ENCODE peak calls at places on chromosomes 16 and 17, in four cellular contexts. One of them, this sample, is unnamed.
A peak's percentile ranks its signal among the peaks of the same experiment; 100 is the strongest.

GRCh38 chr16:4487955-4488481 is 11.8 kb downstream of the HMOX2 start:
- DNase-seq in HepG2: no peak
- DNase-seq in GM12878: no peak
- DNase-seq in GM12892: no peak
- DNase-seq in this sample: no peak

GRCh38 chr17:17395885-17396284 is 80.9 kb upstream of the MED9 start:
- DNase-seq in GM12878: no peak
- DNase-seq in GM12892: no peak
- DNase-seq in HepG2: no peak
- DNase-seq in this sample: no peak

GRCh38 chr17:63150994-63151464 is 185.0 kb downstream of the TANC2 start:
- DNase-seq in GM12892: no peak
- DNase-seq in GM12878: no peak
- DNase-seq in HepG2: no peak
- DNase-seq in this sample: no peak

GRCh38 chr17:3914319-3914685 is 2.0 kb downstream of the P2RX1 start:
- DNase-seq in GM12878: peak; percentile 49
- DNase-seq in GM12892: peak; percentile 73
- DNase-seq in HepG2: no peak
- DNase-seq in this sample: peak; percentile 60

GRCh38 chr17:35890774-35891155 is 10.6 kb upstream of the CCL5 start:
- DNase-seq in GM12892: no peak
- DNase-seq in HepG2: no peak
- DNase-seq in GM12878: no peak
- DNase-seq in this sample: no peak

GRCh38 chr17:76793775-76794174 is 55.9 kb downstream of the MFSD11 start:
- DNase-seq in GM12892: no peak
- DNase-seq in HepG2: peak; percentile 53
- DNase-seq in GM12878: no peak
- DNase-seq in this sample: no peak

GRCh38 chr17:27430882-27431491 is 25.3 kb upstream of the KSR1 start:
- DNase-seq in GM12878: no peak
- DNase-seq in GM12892: no peak
- DNase-seq in HepG2: peak; percentile 34
- DNase-seq in this sample: no peak

GRCh38 chr17:13520899-13521572 is 80.7 kb downstream of the HS3ST3A1 start:
- DNase-seq in HepG2: no peak
- DNase-seq in GM12878: peak; percentile 13
- DNase-seq in GM12892: no peak
- DNase-seq in this sample: no peak

GRCh38 chr16:3019594-3020246 is 448 bp upstream of the TNFRSF12A start:
- DNase-seq in GM12892: no peak
- DNase-seq in GM12878: no peak
- DNase-seq in HepG2: no peak
- DNase-seq in this sample: no peak

GRCh38 chr16:3021449-3022207 is 1.5 kb downstream of the TNFRSF12A start:
- DNase-seq in GM12892: no peak
- DNase-seq in GM12878: no peak
- DNase-seq in HepG2: peak; percentile 68
- DNase-seq in this sample: peak; percentile 71

GRCh38 chr16:3022208-3022696 is 1.5 kb downstream of the HCFC1R1 start:
- DNase-seq in GM12892: no peak
- DNase-seq in HepG2: peak; percentile 76
- DNase-seq in GM12878: no peak
- DNase-seq in this sample: no peak

GRCh38 chr16:3020247-3020603 is at the start of gene TNFRSF12A:
- DNase-seq in HepG2: peak; percentile 66
- DNase-seq in GM12892: peak; percentile 88
- DNase-seq in GM12878: no peak
- DNase-seq in this sample: peak; percentile 89

DNA sequence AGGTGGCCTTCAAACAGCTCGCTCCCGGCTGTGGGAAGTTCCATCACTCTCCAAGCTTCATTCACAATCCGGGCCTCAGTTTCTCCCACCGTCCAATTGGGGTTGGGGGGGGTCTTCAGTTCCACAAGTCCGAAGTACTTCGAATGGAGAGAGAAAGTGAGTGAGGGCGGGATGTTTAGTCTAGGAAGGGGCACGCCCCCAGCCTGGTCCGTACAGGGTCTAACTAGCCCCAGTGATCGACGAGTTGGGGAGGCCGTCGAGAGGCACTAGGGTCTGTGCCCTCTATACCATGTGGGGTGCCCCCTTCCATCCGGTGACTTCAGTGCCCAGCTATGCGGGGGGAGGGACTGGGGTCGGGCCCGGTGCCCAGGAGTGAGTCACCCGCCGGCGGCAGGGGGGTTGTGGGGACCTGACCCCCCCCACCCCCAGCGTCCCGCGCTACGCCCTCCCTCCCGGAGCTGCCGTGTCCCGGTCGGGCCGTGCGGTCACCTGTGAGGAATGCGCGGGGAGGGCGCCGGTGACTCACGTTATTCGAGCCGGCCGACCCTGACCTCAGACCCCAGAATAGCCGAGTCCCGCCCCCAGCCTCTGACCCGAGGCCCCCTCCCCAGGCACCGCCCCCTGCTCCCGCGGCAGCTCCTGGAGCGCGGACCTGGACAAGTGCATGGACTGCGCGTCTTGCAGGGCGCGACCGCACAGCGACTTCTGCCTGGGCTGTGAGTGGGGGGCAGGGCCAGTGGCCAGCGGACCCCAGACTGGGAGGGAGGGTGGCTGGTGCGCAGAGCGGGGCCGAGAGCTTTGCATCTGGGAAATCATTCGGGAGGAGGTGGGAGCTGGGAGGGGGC is 658 bp downstream of the TNFRSF12A start:
- DNase-seq in GM12878: no peak
- DNase-seq in HepG2: peak; percentile 87
- DNase-seq in GM12892: no peak
- DNase-seq in this sample: no peak
- TF ChIP-seq POLR2A in GM12878: no peak
- TF ChIP-seq POLR2A in HepG2: no peak
- TF ChIP-seq POLR2A in GM12892: no peak
- TF ChIP-seq POLR2A in this sample: no peak

DNA sequence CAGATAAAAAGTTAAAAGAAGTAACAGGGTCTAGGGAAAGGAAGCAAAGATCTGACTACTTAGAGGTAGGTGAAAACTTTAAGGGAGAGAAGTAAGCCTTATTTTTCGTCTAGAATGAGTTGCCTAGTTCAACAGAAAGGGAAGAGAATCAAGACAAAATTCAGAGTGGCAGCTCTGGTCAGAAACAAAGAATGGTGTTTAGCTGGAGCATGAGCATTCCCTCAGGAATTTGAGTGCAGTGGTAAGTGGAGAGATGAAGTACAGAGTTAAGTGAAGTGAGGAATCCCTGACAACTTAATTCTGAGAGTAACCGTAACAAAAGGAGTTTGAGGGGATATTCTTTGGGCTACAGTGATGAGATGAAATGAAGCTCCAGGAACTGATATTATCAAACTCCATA is 11.5 kb downstream of the SMG6 start:
- DNase-seq in GM12878: no peak
- DNase-seq in GM12892: no peak
- DNase-seq in HepG2: no peak
- DNase-seq in this sample: no peak
- TF ChIP-seq TAF1 in GM12878: no peak
- TF ChIP-seq TAF1 in GM12892: no peak
- TF ChIP-seq TAF1 in HepG2: no peak
- TF ChIP-seq TAF1 in this sample: no peak

DNA sequence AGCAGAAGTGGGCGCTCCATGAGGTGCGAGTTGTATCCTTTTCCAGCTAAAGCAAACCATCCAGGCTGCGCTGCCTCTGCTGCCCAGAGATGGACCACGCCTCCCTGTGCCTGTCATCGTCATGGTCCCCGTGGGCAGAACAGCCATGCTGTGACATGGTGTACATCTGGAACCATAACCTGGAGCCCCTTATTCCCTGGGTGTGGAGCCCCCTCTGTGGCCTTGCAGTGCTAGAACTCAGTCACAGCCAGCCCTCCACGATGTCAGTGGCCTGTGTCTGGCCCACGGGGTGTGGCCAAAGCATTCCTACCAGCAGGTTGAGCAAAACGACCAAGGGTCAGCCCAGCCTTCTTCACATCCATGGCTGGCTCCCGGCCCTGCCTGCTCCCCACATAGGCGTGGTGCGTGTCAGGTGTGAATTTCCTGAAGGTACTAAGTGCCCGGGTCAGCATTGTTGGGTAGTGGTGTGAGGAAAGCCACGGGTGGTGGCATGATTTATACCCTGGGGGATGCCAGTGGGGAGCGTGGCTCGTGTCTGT is 22.7 kb upstream of the JPT2 start:
- DNase-seq in GM12878: no peak
- DNase-seq in HepG2: no peak
- DNase-seq in GM12892: no peak
- DNase-seq in this sample: no peak
- TF ChIP-seq POLR2A in GM12878: no peak
- TF ChIP-seq POLR2A in HepG2: no peak
- TF ChIP-seq POLR2A in GM12892: no peak
- TF ChIP-seq POLR2A in this sample: no peak

DNA sequence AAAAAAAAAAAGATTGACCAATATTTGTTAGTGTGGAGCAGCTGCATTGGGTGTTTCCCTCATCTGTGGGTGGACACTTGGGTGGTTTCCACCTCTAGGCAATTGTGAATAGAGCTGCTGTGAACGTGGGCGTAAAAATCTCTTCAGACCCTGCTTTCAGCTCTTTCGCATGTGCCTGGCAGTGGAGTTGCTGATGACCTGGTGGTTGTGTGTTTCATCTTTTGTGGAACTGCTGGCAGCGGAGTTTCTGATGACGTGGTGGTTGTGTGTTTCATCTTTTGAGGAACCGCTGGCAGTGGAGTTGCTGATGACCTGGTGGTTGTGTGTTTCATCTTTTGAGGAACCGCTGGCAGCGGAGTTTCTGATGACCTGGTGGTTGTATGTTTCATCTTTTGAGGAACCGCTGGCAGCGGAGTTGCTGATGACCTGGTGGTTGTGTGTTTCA is 21.4 kb downstream of the ZC3H18 start:
- DNase-seq in HepG2: no peak
- DNase-seq in GM12878: peak; percentile 90
- DNase-seq in GM12892: peak; percentile 48
- DNase-seq in this sample: no peak
- TF ChIP-seq TAF1 in HepG2: no peak
- TF ChIP-seq TAF1 in GM12878: no peak
- TF ChIP-seq TAF1 in GM12892: no peak
- TF ChIP-seq TAF1 in this sample: no peak

DNA sequence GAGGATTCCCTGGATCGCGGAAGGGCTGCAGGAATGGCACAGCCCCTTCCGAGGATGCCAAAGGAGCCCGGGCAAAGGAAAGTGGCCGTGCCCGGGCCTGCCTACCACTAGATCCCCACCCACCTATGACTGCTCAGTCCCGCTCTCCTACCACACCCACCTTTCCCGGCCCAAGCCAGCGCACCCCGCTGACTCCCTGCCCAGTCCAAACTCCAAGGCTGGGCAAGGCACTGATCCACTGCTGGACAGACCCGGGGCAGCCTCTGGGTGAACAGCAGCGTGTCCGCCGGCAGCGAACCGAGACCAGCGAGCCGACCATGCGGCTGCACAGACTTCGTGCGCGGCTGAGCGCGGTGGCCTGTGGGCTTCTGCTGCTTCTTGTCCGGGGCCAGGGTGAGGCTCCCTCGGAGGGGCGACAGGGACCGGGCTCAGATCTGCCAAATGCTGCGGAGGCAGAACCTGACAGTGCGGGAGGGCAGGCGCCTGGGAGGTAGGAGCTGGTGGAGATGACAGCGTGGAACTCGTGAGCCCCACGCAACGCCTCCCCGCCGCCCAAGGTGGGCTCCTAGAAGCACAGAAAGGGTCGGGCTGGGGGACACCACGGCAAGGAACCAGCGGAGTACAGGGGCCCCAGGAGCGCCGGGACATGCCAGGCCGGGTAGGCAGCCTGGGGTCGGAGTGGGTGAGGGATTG is at the start of gene CES2:
- DNase-seq in GM12892: no peak
- DNase-seq in HepG2: peak; percentile 84
- DNase-seq in GM12878: no peak
- DNase-seq in this sample: no peak
- TF ChIP-seq POLR2A in GM12892: no peak
- TF ChIP-seq POLR2A in HepG2: peak; percentile 87
- TF ChIP-seq POLR2A in GM12878: no peak
- TF ChIP-seq POLR2A in this sample: no peak

GRCh38 chr16:53609536-53609935 is 94.1 kb downstream of the RPGRIP1L start:
- DNase-seq in HepG2: no peak
- DNase-seq in GM12892: no peak
- DNase-seq in GM12878: no peak
- DNase-seq in this sample: no peak

GRCh38 chr16:53605979-53606378 is 97.7 kb downstream of the RPGRIP1L start:
- DNase-seq in HepG2: no peak
- DNase-seq in GM12878: no peak
- DNase-seq in GM12892: no peak
- DNase-seq in this sample: no peak

GRCh38 chr16:53608094-53608493 is 95.6 kb downstream of the RPGRIP1L start:
- DNase-seq in GM12892: no peak
- DNase-seq in HepG2: no peak
- DNase-seq in GM12878: no peak
- DNase-seq in this sample: no peak

GRCh38 chr16:53600076-53600475 is 97.1 kb upstream of the AKTIP start:
- DNase-seq in GM12878: no peak
- DNase-seq in GM12892: no peak
- DNase-seq in HepG2: no peak
- DNase-seq in this sample: no peak

DNA sequence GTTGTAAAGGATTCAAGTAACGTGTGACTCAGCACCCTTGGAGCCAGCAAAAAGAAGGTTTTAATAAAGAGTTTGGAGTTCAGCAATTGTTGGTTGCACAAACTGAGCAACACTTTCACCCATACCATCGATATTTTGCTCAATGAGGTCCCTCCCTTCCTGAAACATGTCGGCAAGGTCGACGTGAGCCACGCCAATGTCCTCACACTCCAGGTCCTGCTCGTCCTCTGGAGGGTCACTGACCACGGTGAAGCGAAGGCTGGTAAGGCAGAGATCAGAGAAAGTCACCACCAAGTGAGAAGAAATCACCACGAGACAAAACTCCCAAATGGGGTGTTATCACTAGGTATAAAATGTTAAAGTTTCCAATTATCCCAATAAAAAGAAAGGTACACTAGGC is 98.3 kb downstream of the RPGRIP1L start:
- DNase-seq in GM12892: no peak
- DNase-seq in HepG2: no peak
- DNase-seq in GM12878: no peak
- DNase-seq in this sample: no peak
- TF ChIP-seq TAF1 in GM12892: no peak
- TF ChIP-seq TAF1 in HepG2: no peak
- TF ChIP-seq TAF1 in GM12878: no peak
- TF ChIP-seq TAF1 in this sample: no peak

This sample was measured in GM12891.